ENCODE peak calls at places on chromosomes 16 and 17, in six cellular contexts. One of them, this sample, is unnamed.

GRCh38 chr17:32226881-32227280 is 38.8 kb upstream of the RHBDL3 start:
- DNase-seq in germinal center: no peak
- DNase-seq in NCI-H1048: no peak
- DNase-seq in uterus: no peak
- DNase-seq in heart left ventricle: no peak
- DNase-seq in Daoy: no peak
- DNase-seq in this sample: no peak

GRCh38 chr16:85461814-85462404 is 151.2 kb upstream of the GSE1 start:
- DNase-seq in germinal center: no peak
- DNase-seq in NCI-H1048: no peak
- DNase-seq in uterus: peak
- DNase-seq in heart left ventricle: no peak
- DNase-seq in Daoy: peak
- DNase-seq in this sample: no peak

GRCh38 chr17:5122586-5123342 is 6.9 kb downstream of the USP6 start:
- DNase-seq in germinal center: no peak
- DNase-seq in NCI-H1048: no peak
- DNase-seq in uterus: no peak
- DNase-seq in heart left ventricle: no peak
- DNase-seq in Daoy: peak
- DNase-seq in this sample: peak

GRCh38 chr16:85888405-85889331 is 10.3 kb upstream of the IRF8 start:
- DNase-seq in germinal center: peak
- DNase-seq in NCI-H1048: no peak
- DNase-seq in uterus: no peak
- DNase-seq in heart left ventricle: no peak
- DNase-seq in Daoy: peak
- DNase-seq in this sample: no peak

GRCh38 chr16:58460219-58460610 is 39.7 kb upstream of the NDRG4 start:
- DNase-seq in germinal center: no peak
- DNase-seq in NCI-H1048: no peak
- DNase-seq in uterus: no peak
- DNase-seq in heart left ventricle: no peak
- DNase-seq in Daoy: no peak
- DNase-seq in this sample: no peak

GRCh38 chr16:65889533-65889966 is 476.9 kb upstream of the CDH5 start:
- DNase-seq in germinal center: no peak
- DNase-seq in NCI-H1048: no peak
- DNase-seq in uterus: no peak
- DNase-seq in heart left ventricle: no peak
- DNase-seq in Daoy: peak
- DNase-seq in this sample: no peak

GRCh38 chr17:17570207-17570797 is 21.2 kb downstream of the PEMT start:
- DNase-seq in germinal center: no peak
- DNase-seq in NCI-H1048: no peak
- DNase-seq in uterus: peak
- DNase-seq in heart left ventricle: no peak
- DNase-seq in Daoy: peak
- DNase-seq in this sample: no peak

GRCh38 chr17:48636177-48637018 is 10.2 kb upstream of the HOXB9 start:
- DNase-seq in germinal center: peak
- DNase-seq in NCI-H1048: peak
- DNase-seq in uterus: peak
- DNase-seq in heart left ventricle: no peak
- DNase-seq in Daoy: peak
- DNase-seq in this sample: peak

GRCh38 chr16:68311316-68311620 is 449 bp downstream of the PRMT7 start:
- DNase-seq in germinal center: no peak
- DNase-seq in NCI-H1048: no peak
- DNase-seq in uterus: no peak
- DNase-seq in heart left ventricle: no peak
- DNase-seq in Daoy: no peak
- DNase-seq in this sample: no peak

GRCh38 chr17:10121971-10122707 is 76.3 kb downstream of the GAS7 start:
- DNase-seq in germinal center: no peak
- DNase-seq in NCI-H1048: no peak
- DNase-seq in uterus: peak
- DNase-seq in heart left ventricle: no peak
- DNase-seq in Daoy: no peak
- DNase-seq in this sample: no peak

GRCh38 chr16:85243312-85243711 is 131.0 kb upstream of the CIBAR2 start:
- DNase-seq in germinal center: no peak
- DNase-seq in NCI-H1048: no peak
- DNase-seq in uterus: no peak
- DNase-seq in heart left ventricle: no peak
- DNase-seq in Daoy: no peak
- DNase-seq in this sample: no peak

GRCh38 chr16:265711-266110 is 10.0 kb downstream of the RGS11 start:
- DNase-seq in germinal center: no peak
- DNase-seq in NCI-H1048: no peak
- DNase-seq in uterus: no peak
- DNase-seq in heart left ventricle: no peak
- DNase-seq in Daoy: no peak
- DNase-seq in this sample: no peak

GRCh38 chr17:56658648-56659047 is 65.1 kb downstream of the NOG start:
- DNase-seq in germinal center: no peak
- DNase-seq in NCI-H1048: no peak
- DNase-seq in uterus: no peak
- DNase-seq in heart left ventricle: no peak
- DNase-seq in Daoy: peak
- DNase-seq in this sample: no peak

GRCh38 chr16:9703731-9704130 is 478.5 kb downstream of the GRIN2A start:
- DNase-seq in germinal center: no peak
- DNase-seq in NCI-H1048: no peak
- DNase-seq in uterus: no peak
- DNase-seq in heart left ventricle: no peak
- DNase-seq in Daoy: no peak
- DNase-seq in this sample: no peak

GRCh38 chr17:35906559-35907265 is 23.9 kb downstream of the RDM1 start:
- DNase-seq in germinal center: no peak
- DNase-seq in NCI-H1048: no peak
- DNase-seq in uterus: no peak
- DNase-seq in heart left ventricle: no peak
- DNase-seq in Daoy: no peak
- DNase-seq in this sample: no peak

GRCh38 chr17:9002610-9003354 is 18.5 kb upstream of the NTN1 start:
- DNase-seq in germinal center: peak
- DNase-seq in NCI-H1048: no peak
- DNase-seq in uterus: peak
- DNase-seq in heart left ventricle: peak
- DNase-seq in Daoy: peak
- DNase-seq in this sample: no peak

GRCh38 chr16:12959072-12959471 is 57.7 kb downstream of the SHISA9 start:
- DNase-seq in germinal center: no peak
- DNase-seq in NCI-H1048: no peak
- DNase-seq in uterus: no peak
- DNase-seq in heart left ventricle: no peak
- DNase-seq in Daoy: no peak
- DNase-seq in this sample: no peak

GRCh38 chr16:28189237-28189636 is 22.5 kb downstream of the XPO6 start:
- DNase-seq in germinal center: no peak
- DNase-seq in NCI-H1048: no peak
- DNase-seq in uterus: no peak
- DNase-seq in heart left ventricle: no peak
- DNase-seq in Daoy: peak
- DNase-seq in this sample: no peak

GRCh38 chr16:67865318-67865717 is 7.5 kb upstream of the EDC4 start:
- DNase-seq in germinal center: no peak
- DNase-seq in NCI-H1048: no peak
- DNase-seq in uterus: no peak
- DNase-seq in heart left ventricle: no peak
- DNase-seq in Daoy: peak
- DNase-seq in this sample: no peak

GRCh38 chr17:74357466-74357809 is 4.2 kb downstream of the BTBD17 start:
- DNase-seq in germinal center: no peak
- DNase-seq in NCI-H1048: no peak
- DNase-seq in uterus: no peak
- DNase-seq in heart left ventricle: no peak
- DNase-seq in Daoy: no peak
- DNase-seq in this sample: no peak

GRCh38 chr16:1771072-1771863 is at the start of gene NME3:
- DNase-seq in germinal center: peak
- DNase-seq in NCI-H1048: no peak
- DNase-seq in uterus: peak
- DNase-seq in heart left ventricle: peak
- DNase-seq in Daoy: peak
- DNase-seq in this sample: peak

GRCh38 chr16:5323742-5324141 is 226.1 kb upstream of the EEF2KMT start:
- DNase-seq in germinal center: no peak
- DNase-seq in NCI-H1048: no peak
- DNase-seq in uterus: no peak
- DNase-seq in heart left ventricle: no peak
- DNase-seq in Daoy: no peak
- DNase-seq in this sample: no peak

GRCh38 chr16:30867747-30868146 is 26.1 kb downstream of the BCL7C start:
- DNase-seq in germinal center: no peak
- DNase-seq in NCI-H1048: no peak
- DNase-seq in uterus: no peak
- DNase-seq in heart left ventricle: no peak
- DNase-seq in Daoy: no peak
- DNase-seq in this sample: no peak

GRCh38 chr17:40122466-40122943 is 734 bp downstream of the MSL1 start:
- DNase-seq in germinal center: peak
- DNase-seq in NCI-H1048: no peak
- DNase-seq in uterus: peak
- DNase-seq in heart left ventricle: peak
- DNase-seq in Daoy: peak
- DNase-seq in this sample: no peak

GRCh38 chr17:879546-879945 is 97.4 kb downstream of the MRM3 start:
- DNase-seq in germinal center: peak
- DNase-seq in NCI-H1048: no peak
- DNase-seq in uterus: peak
- DNase-seq in heart left ventricle: peak
- DNase-seq in Daoy: peak
- DNase-seq in this sample: peak

GRCh38 chr16:19084879-19085278 is 17.5 kb downstream of the COQ7 start:
- DNase-seq in germinal center: no peak
- DNase-seq in NCI-H1048: no peak
- DNase-seq in uterus: no peak
- DNase-seq in heart left ventricle: no peak
- DNase-seq in Daoy: no peak
- DNase-seq in this sample: no peak

GRCh38 chr16:64051826-64052225 is 1070.0 kb downstream of the CDH11 start:
- DNase-seq in germinal center: no peak
- DNase-seq in NCI-H1048: no peak
- DNase-seq in uterus: no peak
- DNase-seq in heart left ventricle: no peak
- DNase-seq in Daoy: no peak
- DNase-seq in this sample: no peak

GRCh38 chr17:64519601-64520000 is 12.8 kb downstream of the CEP95 start:
- DNase-seq in germinal center: no peak
- DNase-seq in NCI-H1048: no peak
- DNase-seq in uterus: no peak
- DNase-seq in heart left ventricle: no peak
- DNase-seq in Daoy: no peak
- DNase-seq in this sample: no peak

GRCh38 chr16:35751191-35751941 is 2292.0 kb downstream of the TP53TG3F start:
- DNase-seq in germinal center: no peak
- DNase-seq in NCI-H1048: no peak
- DNase-seq in uterus: no peak
- DNase-seq in heart left ventricle: no peak
- DNase-seq in Daoy: no peak
- DNase-seq in this sample: no peak

GRCh38 chr17:59972778-59973177 is 8.2 kb upstream of the RNFT1 start:
- DNase-seq in germinal center: no peak
- DNase-seq in NCI-H1048: no peak
- DNase-seq in uterus: no peak
- DNase-seq in heart left ventricle: no peak
- DNase-seq in Daoy: no peak
- DNase-seq in this sample: no peak

GRCh38 chr17:32187276-32187675 is 45.0 kb downstream of the RHOT1 start:
- DNase-seq in germinal center: no peak
- DNase-seq in NCI-H1048: no peak
- DNase-seq in uterus: no peak
- DNase-seq in heart left ventricle: no peak
- DNase-seq in Daoy: no peak
- DNase-seq in this sample: no peak

GRCh38 chr17:6047966-6048365 is 22.2 kb upstream of the WSCD1 start:
- DNase-seq in germinal center: no peak
- DNase-seq in NCI-H1048: no peak
- DNase-seq in uterus: no peak
- DNase-seq in heart left ventricle: no peak
- DNase-seq in Daoy: peak
- DNase-seq in this sample: no peak

GRCh38 chr17:35801583-35802224 is 6.3 kb upstream of the MMP28 start:
- DNase-seq in germinal center: peak
- DNase-seq in NCI-H1048: no peak
- DNase-seq in uterus: peak
- DNase-seq in heart left ventricle: peak
- DNase-seq in Daoy: no peak
- DNase-seq in this sample: peak

This sample was measured in ureter.